ENCODE peak calls at places on chromosomes 12 and 14, in nine cellular contexts. J, G, M, O, Y, R, X, D and Z are unnamed samples.

GRCh38 chr14:22770481-22771187 is 4.1 kb downstream of the OXA1L start:
- DNase-seq in J (no peak), G (no peak), M (no peak), O (no peak), Y (no peak), R (no peak), X (no peak), D (no peak), Z (no peak)

GRCh38 chr14:105876829-105877228 is 350.4 kb downstream of the TMEM121 start:
- DNase-seq in J (no peak), G (no peak), M (peak; percentile 9), O (no peak), Y (no peak), R (peak; percentile 16), X (no peak), D (peak; percentile 4), Z (no peak)

GRCh38 chr14:21089877-21090193 is 8.6 kb downstream of the ZNF219 start:
- DNase-seq in J (no peak), G (no peak), M (no peak), O (no peak), Y (no peak), R (no peak), X (no peak), D (no peak), Z (no peak)

GRCh38 chr12:56785874-56786273 is 22.8 kb downstream of the HSD17B6 start:
- DNase-seq in J (no peak), G (no peak), M (no peak), O (no peak), Y (no peak), R (no peak), X (no peak), D (no peak), Z (no peak)

GRCh38 chr12:92971869-92972524 is 42.9 kb upstream of the EEA1 start:
- DNase-seq in J (peak; percentile 82), G (peak; percentile 84), M (no peak), O (no peak), Y (peak; percentile 83), R (no peak), X (peak; percentile 65), D (no peak), Z (peak; percentile 86)

GRCh38 chr12:47900480-47901129 is 4.2 kb downstream of the VDR start:
- DNase-seq in J (no peak), G (no peak), M (no peak), O (no peak), Y (peak; percentile 87), R (peak; percentile 44), X (peak; percentile 40), D (no peak), Z (peak; percentile 76)

GRCh38 chr14:70642313-70643235 is 858 bp downstream of the TTC9 start:
- DNase-seq in J (no peak), G (no peak), M (no peak), O (no peak), Y (no peak), R (no peak), X (peak; percentile 73), D (no peak), Z (no peak)

GRCh38 chr14:101063121-101063520 is 159.6 kb upstream of the RTL1 start:
- DNase-seq in J (no peak), G (no peak), M (no peak), O (no peak), Y (no peak), R (no peak), X (no peak), D (peak; percentile 11), Z (no peak)

GRCh38 chr12:121799175-121799841 is 4.5 kb upstream of the SETD1B start:
- DNase-seq in J (peak; percentile 82), G (peak; percentile 86), M (peak; percentile 90), O (peak; percentile 82), Y (peak; percentile 91), R (peak; percentile 61), X (peak; percentile 84), D (peak; percentile 92), Z (peak; percentile 76)
- H3K4me3 ChIP-seq in J (peak overlapping the region; percentile 78), G (peak overlapping the region; percentile 65), M (peak overlapping the region; percentile 68), O (no peak overlapping the region), Y (peak overlapping the region; percentile 50), R (peak overlapping the region; percentile 85), X (peak overlapping the region; percentile 76), D (peak overlapping the region; percentile 92), Z (peak overlapping the region; percentile 68)

GRCh38 chr14:51394804-51395203 is 154.8 kb downstream of the TMX1 start:
- DNase-seq in J (no peak), G (no peak), M (no peak), O (no peak), Y (peak; percentile 65), R (no peak), X (no peak), D (no peak), Z (peak; percentile 64)

GRCh38 chr14:51394391-51394790 is 154.3 kb downstream of the TMX1 start:
- DNase-seq in J (no peak), G (no peak), M (no peak), O (no peak), Y (no peak), R (no peak), X (no peak), D (no peak), Z (no peak)

GRCh38 chr14:51395361-51395849 is 155.4 kb downstream of the TMX1 start:
- DNase-seq in J (peak; percentile 82), G (peak; percentile 81), M (peak; percentile 81), O (peak; percentile 57), Y (peak; percentile 97), R (no peak), X (no peak), D (peak; percentile 19), Z (peak; percentile 99)

GRCh38 chr14:51398898-51399297 is 158.9 kb downstream of the TMX1 start:
- DNase-seq in J (peak; percentile 81), G (peak; percentile 82), M (peak; percentile 36), O (peak; percentile 50), Y (peak; percentile 100), R (no peak), X (no peak), D (no peak), Z (peak; percentile 100)

GRCh38 chr14:51396222-51396815 is 156.3 kb downstream of the TMX1 start:
- DNase-seq in J (peak; percentile 94), G (peak; percentile 99), M (no peak), O (peak; percentile 38), Y (peak; percentile 92), R (no peak), X (no peak), D (no peak), Z (peak; percentile 97)
- TF ChIP-seq CTCF in J (no peak), G (no peak), M (no peak), O (no peak), Y (no peak), R (no peak), X (no peak), D (no peak), Z (no peak)

GRCh38 chr12:53996188-53996885 is 3.6 kb upstream of the HOXC9 start:
- DNase-seq in J (no peak), G (no peak), M (no peak), O (no peak), Y (no peak), R (no peak), X (no peak), D (no peak), Z (no peak)

GRCh38 chr12:53998174-53998899 is 1.6 kb upstream of the HOXC9 start:
- DNase-seq in J (no peak), G (no peak), M (no peak), O (no peak), Y (no peak), R (no peak), X (no peak), D (no peak), Z (no peak)

GRCh38 chr12:53996886-53997217 is 3.1 kb upstream of the HOXC9 start:
- DNase-seq in J (no peak), G (no peak), M (no peak), O (no peak), Y (no peak), R (no peak), X (no peak), D (no peak), Z (no peak)

GRCh38 chr12:53998900-53999236 is 1.1 kb upstream of the HOXC9 start:
- DNase-seq in J (no peak), G (no peak), M (no peak), O (no peak), Y (no peak), R (no peak), X (no peak), D (no peak), Z (no peak)

DNA sequence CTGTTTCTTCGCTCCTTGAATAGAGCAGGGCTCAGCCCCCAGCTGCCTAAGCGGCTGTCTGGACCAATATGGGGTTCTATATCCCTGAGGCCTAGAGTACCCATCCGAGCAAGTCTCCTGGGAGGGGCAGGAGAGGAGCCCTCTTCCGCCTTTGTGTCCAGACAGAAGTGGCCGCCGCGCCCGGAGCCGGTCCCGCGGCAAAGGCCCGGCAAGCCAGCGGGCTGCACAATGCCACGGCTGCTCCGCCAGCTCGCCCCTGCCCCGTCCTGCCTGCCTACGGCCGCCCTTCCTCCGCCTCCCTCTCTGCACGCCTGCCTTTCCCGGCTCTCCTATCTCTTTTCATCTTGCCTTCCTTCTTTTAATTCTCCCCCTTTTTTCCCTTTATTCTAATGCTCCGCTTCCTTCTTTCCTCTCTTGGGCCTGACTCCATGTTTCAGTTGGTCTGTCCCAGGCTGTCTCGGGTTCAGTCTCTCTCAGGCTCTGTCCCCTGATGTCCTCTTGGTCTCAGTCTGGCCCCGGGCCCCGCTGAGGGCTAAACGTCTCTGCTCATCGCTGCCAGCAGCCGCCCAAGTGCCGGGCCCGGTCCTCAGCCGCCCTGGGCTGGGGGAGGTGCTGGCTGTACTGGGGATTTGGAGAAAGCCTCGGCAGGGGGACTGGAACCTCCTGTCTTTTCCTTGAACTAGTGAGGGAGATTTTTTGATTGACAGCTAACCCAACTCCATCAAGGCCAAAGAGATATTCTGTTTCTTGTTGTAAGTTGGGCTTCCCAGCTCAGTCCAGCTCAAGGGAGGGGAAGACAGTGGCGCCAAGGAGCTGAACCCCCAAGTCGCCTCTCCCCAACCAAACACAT is 2.4 kb upstream of the HOXC9 start:
- DNase-seq in J (no peak), G (no peak), M (no peak), O (no peak), Y (no peak), R (no peak), X (no peak), D (no peak), Z (no peak)
- H3K4me3 ChIP-seq in J (no peak overlapping the region), G (no peak overlapping the region), M (no peak overlapping the region), O (peak overlapping the region; percentile 16), Y (no peak overlapping the region), R (no peak overlapping the region), X (no peak overlapping the region), D (no peak overlapping the region), Z (no peak overlapping the region)

GRCh38 chr14:34501004-34501580 is 38.4 kb downstream of the EAPP start:
- DNase-seq in J (no peak), G (peak; percentile 32), M (no peak), O (no peak), Y (no peak), R (no peak), X (no peak), D (no peak), Z (no peak)

GRCh38 chr14:34496679-34497513 is 34.9 kb upstream of the SPTSSA start:
- DNase-seq in J (peak; percentile 99), G (peak; percentile 100), M (peak; percentile 82), O (peak; percentile 82), Y (peak; percentile 98), R (peak; percentile 41), X (no peak), D (peak; percentile 90), Z (peak; percentile 97)

GRCh38 chr14:34501997-34502396 is 37.5 kb downstream of the EAPP start:
- DNase-seq in J (peak; percentile 53), G (peak; percentile 36), M (no peak), O (no peak), Y (no peak), R (no peak), X (no peak), D (no peak), Z (peak; percentile 12)

GRCh38 chr14:34496007-34496678 is 34.1 kb upstream of the SPTSSA start:
- DNase-seq in J (peak; percentile 70), G (peak; percentile 7), M (peak; percentile 63), O (peak; percentile 25), Y (no peak), R (peak; percentile 21), X (no peak), D (no peak), Z (no peak)

DNA sequence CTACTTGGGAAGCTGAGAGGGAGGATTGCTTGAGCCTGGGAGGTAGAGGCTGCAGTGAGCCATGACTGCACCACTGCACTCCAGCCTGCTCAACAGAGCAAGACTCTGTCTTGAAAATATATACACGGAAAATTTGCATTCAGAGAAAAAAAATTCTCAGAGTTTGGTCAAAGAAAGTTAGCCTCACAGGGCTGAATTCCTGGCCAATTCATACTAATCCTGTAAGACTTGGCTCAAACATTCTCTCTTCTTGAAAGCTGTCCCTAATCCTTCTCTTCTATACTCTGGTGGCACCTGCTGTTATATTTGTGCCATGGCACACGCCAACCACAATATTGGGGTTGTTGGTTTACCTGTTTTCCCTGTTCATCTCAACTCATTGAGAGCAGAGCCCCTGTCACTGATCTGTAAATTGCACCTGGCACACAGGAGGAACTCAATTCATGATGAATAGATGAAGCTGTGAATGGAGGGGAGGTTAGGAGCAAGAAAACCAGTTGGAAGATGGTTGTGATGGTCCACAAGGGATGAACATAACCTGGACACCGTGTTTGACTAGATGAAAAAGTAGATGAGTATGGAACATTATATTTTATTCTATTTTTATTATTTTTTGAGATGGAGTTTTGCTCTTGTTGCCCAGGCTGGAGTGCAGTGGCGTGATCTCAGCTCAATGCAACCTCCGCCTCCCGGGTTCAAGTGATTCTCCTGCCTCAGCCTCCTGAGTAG is 36.8 kb upstream of the SPTSSA start:
- DNase-seq in J (peak; percentile 37), G (peak; percentile 18), M (no peak), O (no peak), Y (peak; percentile 64), R (peak; percentile 53), X (peak; percentile 32), D (peak; percentile 35), Z (peak; percentile 37)
- TF ChIP-seq CTCF in J (peak; percentile 26), G (peak; percentile 4), M (peak; percentile 10), O (no peak), Y (peak; percentile 81), R (no peak), X (peak; percentile 50), D (peak; percentile 71), Z (peak; percentile 55)